ENCODE peak calls at places on chromosome 1, in four cellular contexts. J is NCI-H446 treated with DMSO at 0.1 percent for 48 hours, H is kidney, W is pancreas. K is an unnamed sample.

GRCh38 chr1:58045094-58045493 is 501.4 kb downstream of the OMA1 start:
- DNase-seq in H (peak; percentile 63), J (no peak), W (no peak), K (no peak)

GRCh38 chr1:222754386-222755139 is 17.6 kb downstream of the FAM177B start:
- DNase-seq in H (peak; percentile 76), J (no peak), W (no peak), K (peak; percentile 79)

GRCh38 chr1:179369751-179370341 is 4.1 kb downstream of the AXDND1 start:
- DNase-seq in J (peak; percentile 76), H (no peak), W (no peak), K (peak; percentile 46)

GRCh38 chr1:203364013-203364730 is 13.2 kb upstream of the FMOD start:
- DNase-seq in J (no peak), H (no peak), W (no peak), K (no peak)

GRCh38 chr1:24410750-24411149 is 2.8 kb downstream of the STPG1 start:
- DNase-seq in H (no peak), W (no peak), J (no peak), K (no peak)

GRCh38 chr1:40344597-40344996 is 27.5 kb upstream of the COL9A2 start:
- DNase-seq in W (no peak), H (no peak), J (no peak), K (peak; percentile 26)

GRCh38 chr1:211548321-211549091 is 30.5 kb downstream of the SLC30A1 start:
- DNase-seq in H (no peak), J (no peak), W (no peak), K (peak; percentile 23)

GRCh38 chr1:9075023-9075422 is 5.6 kb upstream of the SLC2A5 start:
- DNase-seq in W (no peak), J (no peak), H (no peak), K (no peak)

GRCh38 chr1:43282220-43283195 is 2.9 kb downstream of the C1orf210 start:
- DNase-seq in J (no peak), H (peak; percentile 63), W (no peak), K (no peak)

GRCh38 chr1:17819129-17819802 is 64.1 kb downstream of the ACTL8 start:
- DNase-seq in H (no peak), J (peak; percentile 27), W (no peak), K (no peak)

GRCh38 chr1:147669475-147670318 is 627 bp downstream of the ACP6 start:
- DNase-seq in J (no peak), H (peak; percentile 81), W (peak; percentile 64), K (peak; percentile 40)

GRCh38 chr1:192601145-192602048 is 25.8 kb downstream of the RGS1 start:
- DNase-seq in H (no peak), J (no peak), W (no peak), K (no peak)

GRCh38 chr1:4369335-4369734 is 285.1 kb upstream of the AJAP1 start:
- DNase-seq in J (no peak), H (no peak), W (no peak), K (no peak)

GRCh38 chr1:106620521-106620954 is 435.9 kb upstream of the PRMT6 start:
- DNase-seq in H (peak; percentile 41), J (peak; percentile 86), W (no peak), K (no peak)

GRCh38 chr1:43668956-43669355 is 19.0 kb downstream of the KDM4A start:
- DNase-seq in J (no peak), W (no peak), H (no peak), K (no peak)

GRCh38 chr1:29094433-29094832 is 29.3 kb downstream of the TMEM200B start:
- DNase-seq in J (no peak), W (no peak), H (no peak), K (no peak)

GRCh38 chr1:214028095-214028494 is 40.3 kb downstream of the PROX1 start:
- DNase-seq in W (no peak), J (no peak), H (no peak), K (no peak)

GRCh38 chr1:59238993-59239392 is 57.9 kb upstream of the FGGY start:
- DNase-seq in J (no peak), H (no peak), W (no peak), K (no peak)

GRCh38 chr1:64155285-64155684 is 48.1 kb upstream of the UBE2U start:
- DNase-seq in W (no peak), H (no peak), J (no peak), K (no peak)

GRCh38 chr1:219374636-219375035 is 201.0 kb downstream of the LYPLAL1 start:
- DNase-seq in W (no peak), H (no peak), J (no peak), K (no peak)

GRCh38 chr1:11645670-11646265 is 8.5 kb downstream of the FBXO2 start:
- DNase-seq in W (peak; percentile 83), J (peak; percentile 57), H (peak; percentile 91), K (peak; percentile 81)

GRCh38 chr1:94335950-94336349 is 82.2 kb upstream of the ABCD3 start:
- DNase-seq in J (peak; percentile 69), H (no peak), W (peak; percentile 41), K (peak; percentile 84)

GRCh38 chr1:233376711-233377110 is 49.2 kb downstream of the MAP3K21 start:
- DNase-seq in H (no peak), J (no peak), W (peak; percentile 46), K (no peak)

GRCh38 chr1:161115132-161115711 is 2.6 kb downstream of the PFDN2 start:
- DNase-seq in J (no peak), H (no peak), W (no peak), K (no peak)

GRCh38 chr1:234969630-234970370 is 158.8 kb downstream of the TOMM20 start:
- DNase-seq in W (peak; percentile 81), J (no peak), H (peak; percentile 91), K (no peak)

GRCh38 chr1:118785246-118785645 is 202.9 kb downstream of the TBX15 start:
- DNase-seq in W (no peak), H (peak; percentile 59), J (peak; percentile 11), K (no peak)

GRCh38 chr1:167404161-167404888 is 114.0 kb downstream of the CD247 start:
- DNase-seq in H (no peak), W (no peak), J (no peak), K (no peak)

GRCh38 chr1:157154940-157155514 is 16.8 kb upstream of the ETV3 start:
- DNase-seq in W (peak; percentile 62), H (peak; percentile 84), J (no peak), K (peak; percentile 84)